ENCODE peak calls at places on chromosome 12, in four cellular contexts. I is transverse colon, U is GM12864, X is fibroblast of pulmonary artery. A is an unnamed sample.

GRCh38 chr12:4203772-4204376 is 69.7 kb upstream of the CCND2 start:
- DNase-seq in I (no peak), X (no peak), U (no peak), A (no peak)

GRCh38 chr12:16674885-16675284 is 68.9 kb upstream of the LMO3 start:
- DNase-seq in I (no peak), U (no peak), X (no peak), A (no peak)

GRCh38 chr12:118102070-118102469 is 1.7 kb downstream of the VSIG10 start:
- DNase-seq in I (peak; percentile 35), X (no peak), U (no peak), A (peak; percentile 8)

GRCh38 chr12:76307083-76307482 is 41.1 kb downstream of the BBS10 start:
- DNase-seq in X (no peak), U (no peak), I (no peak), A (no peak)

GRCh38 chr12:115451785-115452736 is 768.1 kb upstream of the TBX3 start:
- DNase-seq in U (no peak), X (peak; percentile 10), I (no peak), A (no peak)

GRCh38 chr12:47317182-47317915 is 237.6 kb upstream of the AMIGO2 start:
- DNase-seq in X (no peak), I (no peak), U (peak; percentile 27), A (peak; percentile 36)

GRCh38 chr12:113162102-113163029 is 12.8 kb downstream of the CFAP73 start:
- DNase-seq in U (no peak), I (no peak), X (peak; percentile 46), A (peak; percentile 20)

GRCh38 chr12:104702565-104703139 is 245.9 kb downstream of the CHST11 start:
- DNase-seq in X (peak; percentile 72), U (no peak), I (no peak), A (peak; percentile 83)

GRCh38 chr12:88985631-88986030 is 366.7 kb downstream of the DUSP6 start:
- DNase-seq in I (no peak), X (no peak), U (no peak), A (peak; percentile 20)

GRCh38 chr12:39866135-39866534 is 239.7 kb downstream of the SLC2A13 start:
- DNase-seq in X (no peak), U (no peak), I (no peak), A (no peak)

GRCh38 chr12:79737875-79738718 is 47.3 kb upstream of the PAWR start:
- DNase-seq in I (peak; percentile 57), U (peak; percentile 42), X (peak; percentile 79), A (peak; percentile 59)

GRCh38 chr12:34391771-34392581 is 369.7 kb downstream of the ALG10 start:
- DNase-seq in I (no peak), X (no peak), U (no peak), A (no peak)

DNA sequence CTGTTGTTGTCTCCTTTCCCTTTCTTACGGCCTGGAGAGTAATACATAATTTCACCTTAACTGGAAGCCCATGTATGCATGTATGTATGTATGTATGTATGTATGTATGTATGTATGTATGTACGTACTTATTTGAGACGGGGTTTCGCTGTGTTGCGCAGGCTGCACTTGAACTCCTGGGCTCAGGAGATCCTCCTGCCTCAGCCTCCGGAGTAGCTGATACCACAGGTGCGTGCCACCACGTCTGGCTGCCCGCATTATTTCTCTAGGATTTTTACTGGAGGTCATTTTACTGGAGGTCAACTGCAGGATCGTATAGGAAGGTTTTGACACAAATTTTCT is 644 bp upstream of the OS9 start:
- DNase-seq in U (no peak), X (no peak), I (no peak), A (no peak)
- H3K4me3 ChIP-seq in U (peak overlapping the region; percentile 8), X (no peak overlapping the region), I (peak overlapping the region; percentile 1), A (peak overlapping the region; percentile 3)

DNA sequence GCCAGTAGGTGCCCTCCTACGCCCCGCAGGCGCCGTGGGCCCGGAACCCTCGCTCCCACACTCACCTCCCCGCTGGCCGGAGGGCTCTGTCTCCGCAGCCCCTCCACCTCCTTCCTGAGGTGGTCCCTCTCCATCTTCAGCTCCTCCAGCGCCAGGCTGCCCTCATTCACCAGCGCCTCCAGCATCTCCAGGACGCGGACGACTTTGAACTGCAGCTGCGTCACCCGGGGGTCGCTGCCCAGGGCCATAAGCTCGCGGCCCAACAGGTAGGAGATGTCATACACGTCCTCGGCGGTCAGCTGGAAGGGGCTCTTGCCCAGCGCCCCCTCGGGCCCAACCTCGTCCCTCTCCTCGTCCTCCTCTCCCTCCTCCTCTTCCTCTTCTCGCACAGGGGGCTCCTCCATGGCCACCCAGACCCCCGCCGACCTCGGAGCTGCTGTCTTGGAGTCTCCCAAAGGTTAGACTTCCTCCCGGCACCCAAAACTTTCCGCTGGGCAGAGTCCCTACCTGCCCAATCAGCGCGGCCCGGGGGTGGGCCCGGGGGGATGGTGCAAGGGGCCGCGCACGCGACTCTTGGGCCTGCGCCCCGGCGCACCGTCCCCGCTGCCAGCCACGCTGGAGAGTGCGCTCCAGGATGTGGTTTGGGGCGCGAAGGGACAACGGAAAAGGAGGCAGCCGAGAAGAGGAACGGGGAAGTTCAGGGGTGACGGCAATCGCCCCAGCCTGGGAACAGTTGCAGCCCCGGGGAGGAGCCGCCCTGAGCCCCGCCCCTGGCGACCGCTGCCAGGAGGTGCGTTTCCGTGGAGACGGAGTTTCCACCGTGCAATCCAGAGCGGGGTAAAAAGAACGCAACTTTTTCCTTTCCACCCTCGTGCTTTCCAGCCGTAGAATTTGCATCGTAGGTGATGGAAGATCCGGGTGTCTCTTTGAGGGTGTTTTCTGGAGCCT is at the start of gene RILPL2:
- DNase-seq in I (peak; percentile 92), X (peak; percentile 88), U (peak; percentile 73), A (peak; percentile 83)
- TF ChIP-seq CTCF in I (no peak), X (no peak), U (no peak), A (no peak)

GRCh38 chr12:82964446-82964845 is 277.7 kb downstream of the TMTC2 start:
- DNase-seq in I (no peak), X (peak; percentile 5), U (no peak), A (no peak)
- H3K4me3 ChIP-seq in I (no peak overlapping the region), X (no peak overlapping the region), U (no peak overlapping the region), A (no peak overlapping the region)

DNA sequence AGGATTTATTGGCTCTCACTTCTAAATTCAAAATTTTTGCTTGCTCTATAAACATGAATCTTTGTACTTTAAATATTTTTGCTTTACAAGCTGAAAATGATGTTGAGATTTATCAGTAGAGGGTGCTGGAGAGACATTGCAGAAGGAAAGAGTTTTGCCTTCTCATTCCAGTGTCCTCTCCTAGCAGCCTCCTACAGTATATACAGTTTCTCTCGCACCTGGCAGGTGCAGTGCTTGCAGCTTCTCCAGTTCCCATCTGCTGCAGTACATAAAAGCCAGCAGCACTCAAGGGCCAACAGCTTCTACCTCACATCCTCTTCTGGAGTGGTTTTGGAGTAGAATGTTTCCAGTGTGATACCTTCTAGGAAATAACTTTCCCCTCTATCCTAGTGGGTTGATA is 601.8 kb upstream of the ATXN7L3B start:
- DNase-seq in I (no peak), X (no peak), U (no peak), A (no peak)
- TF ChIP-seq CTCF in I (no peak), X (no peak), U (no peak), A (no peak)

DNA sequence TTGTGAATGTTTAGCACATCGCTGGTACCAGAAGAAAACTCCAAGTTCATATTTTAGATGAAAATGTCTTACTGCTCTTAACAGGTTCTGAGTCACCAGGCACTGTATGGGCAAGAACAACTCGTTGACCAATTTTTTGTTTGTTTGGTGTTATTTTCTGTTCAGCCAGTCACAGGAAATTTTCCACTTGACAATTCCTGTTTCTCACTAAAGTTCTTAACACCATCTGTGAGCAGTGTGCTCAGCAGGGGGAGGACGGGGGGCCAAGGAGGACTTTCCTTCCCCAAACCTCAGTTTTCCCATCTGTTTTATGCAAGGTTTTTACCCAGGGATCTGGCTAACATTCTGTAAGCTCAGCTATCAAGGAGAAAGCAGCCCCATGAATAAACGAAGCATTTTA is 3.0 kb downstream of the NUAK1 start:
- DNase-seq in U (no peak), X (peak; percentile 66), I (no peak), A (peak; percentile 70)
- H3K4me3 ChIP-seq in U (no peak overlapping the region), X (peak overlapping the region; percentile 80), I (no peak overlapping the region), A (peak overlapping the region; percentile 46)

DNA sequence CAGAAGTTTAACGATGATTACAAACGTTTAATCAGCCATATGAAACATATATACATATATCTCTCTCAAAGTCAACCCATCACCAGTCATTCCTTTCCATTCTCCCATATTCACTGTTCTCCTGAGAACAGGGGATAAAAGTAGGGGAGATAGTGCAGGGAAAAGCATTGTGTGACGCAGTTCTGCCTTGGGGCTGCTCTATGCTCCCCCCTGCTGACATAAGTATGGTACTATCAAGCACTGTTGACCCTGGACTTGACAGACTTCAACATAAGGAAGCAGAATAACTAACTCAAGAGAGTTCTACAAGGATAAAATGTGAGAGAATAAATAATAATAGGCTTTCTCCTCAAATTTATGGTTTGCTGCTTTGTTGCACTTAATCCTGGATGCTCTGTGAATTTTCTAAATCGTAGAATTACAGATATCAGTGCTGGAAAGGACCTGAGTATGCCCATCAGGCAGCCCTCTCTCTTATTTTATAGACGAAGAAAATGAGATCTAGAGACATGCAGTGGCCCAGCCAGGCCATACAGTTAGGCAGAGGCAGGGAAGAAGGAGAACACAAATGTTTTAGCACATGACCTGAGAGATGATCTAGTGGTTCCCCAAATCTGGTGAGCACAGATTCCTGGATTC is 87.2 kb downstream of the SCN8A start:
- DNase-seq in X (peak; percentile 72), U (no peak), I (peak; percentile 28), A (peak; percentile 64)
- TF ChIP-seq CTCF in X (peak; percentile 90), U (peak; percentile 74), I (peak; percentile 62), A (peak; percentile 91)

GRCh38 chr12:22435583-22435982 is 101.1 kb upstream of the ST8SIA1 start:
- DNase-seq in I (no peak), X (no peak), U (no peak), A (no peak)

GRCh38 chr12:22431693-22432251 is 97.3 kb upstream of the ST8SIA1 start:
- DNase-seq in U (no peak), I (no peak), X (no peak), A (no peak)

GRCh38 chr12:22437031-22437806 is 102.7 kb upstream of the ST8SIA1 start:
- DNase-seq in I (no peak), U (no peak), X (no peak), A (no peak)
- H3K4me3 ChIP-seq in I (no peak overlapping the region), U (no peak overlapping the region), X (no peak overlapping the region), A (no peak overlapping the region)

DNA sequence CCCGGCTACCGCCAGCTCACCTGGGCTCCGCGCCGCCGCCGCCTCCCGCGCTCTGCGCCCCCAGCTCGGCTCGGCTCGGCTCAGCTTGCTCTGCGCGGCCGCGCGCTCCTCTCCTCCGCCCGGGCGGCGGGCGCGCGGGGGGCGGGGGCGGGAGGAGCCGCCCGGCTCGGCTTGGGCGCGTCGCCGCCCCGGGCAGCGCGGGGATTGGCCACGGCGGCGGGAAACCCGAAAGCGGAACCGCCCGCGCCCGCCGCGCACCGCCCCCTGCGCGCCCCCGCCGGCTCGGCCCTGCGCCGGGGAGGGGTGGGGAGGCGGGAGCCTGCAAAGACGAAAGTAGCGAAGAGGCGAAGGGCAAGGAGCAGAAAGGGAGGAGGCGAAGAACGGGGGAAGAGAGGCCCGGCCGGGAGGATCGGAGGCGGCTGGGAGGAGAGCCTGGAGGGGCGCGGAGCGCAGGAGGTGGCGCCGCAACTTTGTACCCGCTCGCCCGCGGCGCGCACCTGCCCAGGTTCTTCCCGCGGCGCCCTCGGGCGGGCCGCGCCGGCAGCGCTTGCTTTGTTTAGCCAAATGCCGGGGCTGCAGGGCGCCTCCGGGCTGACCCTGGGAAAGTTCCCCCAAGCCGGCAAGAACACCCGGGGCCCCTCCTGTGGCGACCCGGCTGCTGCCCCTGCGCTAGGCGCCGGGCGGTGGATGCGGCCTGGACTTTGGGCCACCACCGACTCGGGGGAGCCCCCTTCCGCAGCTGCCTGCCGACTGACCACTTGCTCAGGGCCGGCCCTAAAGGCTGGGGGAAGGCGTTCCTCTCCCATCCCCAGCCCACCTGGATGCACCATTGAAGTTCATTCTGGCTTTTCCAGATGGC is at the start of gene CAMKK2:
- DNase-seq in I (peak; percentile 90), U (no peak), X (peak; percentile 77), A (peak; percentile 73)
- TF ChIP-seq CTCF in I (peak; percentile 31), U (peak; percentile 29), X (no peak), A (no peak)

A was measured in AG10803.